ENCODE peak calls at places on chromosomes 7 and 10, in four cellular contexts. One of them, this sample, is unnamed.

GRCh38 chr10:126849646-126850045 is 55.6 kb upstream of the DOCK1 start:
- DNase-seq in left lung: no peak
- DNase-seq in activated B cell treated with CpG ODN at 0.5 μM for 24 hours: no peak
- DNase-seq in cardiac fibroblast: no peak
- DNase-seq in this sample: no peak

GRCh38 chr7:55493416-55493815 is 78.9 kb downstream of the VOPP1 start:
- DNase-seq in left lung: no peak
- DNase-seq in cardiac fibroblast: no peak
- DNase-seq in activated B cell treated with CpG ODN at 0.5 μM for 24 hours: no peak
- DNase-seq in this sample: no peak

GRCh38 chr7:151245360-151246160 is 2.9 kb downstream of the SMARCD3 start:
- DNase-seq in cardiac fibroblast: peak; percentile 33
- DNase-seq in activated B cell treated with CpG ODN at 0.5 μM for 24 hours: peak; percentile 74
- DNase-seq in left lung: no peak
- DNase-seq in this sample: peak; percentile 69

GRCh38 chr7:130921391-130922180 is 187.6 kb upstream of the KLF14 start:
- DNase-seq in cardiac fibroblast: peak; percentile 93
- DNase-seq in left lung: no peak
- DNase-seq in activated B cell treated with CpG ODN at 0.5 μM for 24 hours: no peak
- DNase-seq in this sample: no peak

GRCh38 chr7:76318488-76319353 is 16.2 kb downstream of the HSPB1 start:
- DNase-seq in cardiac fibroblast: peak; percentile 90
- DNase-seq in left lung: peak; percentile 63
- DNase-seq in activated B cell treated with CpG ODN at 0.5 μM for 24 hours: no peak
- DNase-seq in this sample: peak; percentile 58

GRCh38 chr10:71735709-71736569 is 16.4 kb upstream of the C10orf105 start:
- DNase-seq in activated B cell treated with CpG ODN at 0.5 μM for 24 hours: no peak
- DNase-seq in cardiac fibroblast: no peak
- DNase-seq in left lung: peak; percentile 67
- DNase-seq in this sample: no peak

GRCh38 chr7:149248777-149249176 is 9.3 kb downstream of the ZNF212 start:
- DNase-seq in cardiac fibroblast: no peak
- DNase-seq in left lung: no peak
- DNase-seq in activated B cell treated with CpG ODN at 0.5 μM for 24 hours: no peak
- DNase-seq in this sample: no peak

GRCh38 chr7:6446977-6447588 is 671 bp downstream of the DAGLB start:
- DNase-seq in cardiac fibroblast: peak; percentile 86
- DNase-seq in activated B cell treated with CpG ODN at 0.5 μM for 24 hours: no peak
- DNase-seq in left lung: peak; percentile 79
- DNase-seq in this sample: peak; percentile 21

GRCh38 chr7:106721816-106722785 is 61.1 kb upstream of the CCDC71L start:
- DNase-seq in left lung: no peak
- DNase-seq in cardiac fibroblast: no peak
- DNase-seq in activated B cell treated with CpG ODN at 0.5 μM for 24 hours: no peak
- DNase-seq in this sample: no peak

GRCh38 chr7:129502708-129503685 is 666 bp downstream of the SMKR1 start:
- DNase-seq in activated B cell treated with CpG ODN at 0.5 μM for 24 hours: peak; percentile 29
- DNase-seq in cardiac fibroblast: no peak
- DNase-seq in left lung: no peak
- DNase-seq in this sample: no peak

GRCh38 chr7:140441519-140441918 is 37.7 kb downstream of the RAB19 start:
- DNase-seq in activated B cell treated with CpG ODN at 0.5 μM for 24 hours: no peak
- DNase-seq in cardiac fibroblast: no peak
- DNase-seq in left lung: no peak
- DNase-seq in this sample: no peak

GRCh38 chr7:6636741-6637543 is at the start of gene ZNF316:
- DNase-seq in left lung: peak; percentile 67
- DNase-seq in cardiac fibroblast: peak; percentile 64
- DNase-seq in activated B cell treated with CpG ODN at 0.5 μM for 24 hours: peak; percentile 84
- DNase-seq in this sample: peak; percentile 75

GRCh38 chr10:106107711-106108110 is 1056.8 kb downstream of the SORCS1 start:
- DNase-seq in activated B cell treated with CpG ODN at 0.5 μM for 24 hours: no peak
- DNase-seq in cardiac fibroblast: peak; percentile 80
- DNase-seq in left lung: no peak
- DNase-seq in this sample: no peak

GRCh38 chr7:65951837-65952578 is 30.0 kb downstream of the GUSB start:
- DNase-seq in cardiac fibroblast: peak; percentile 12
- DNase-seq in left lung: no peak
- DNase-seq in activated B cell treated with CpG ODN at 0.5 μM for 24 hours: no peak
- DNase-seq in this sample: no peak

GRCh38 chr10:51886438-51887068 is 187.2 kb upstream of the CSTF2T start:
- DNase-seq in activated B cell treated with CpG ODN at 0.5 μM for 24 hours: no peak
- DNase-seq in cardiac fibroblast: peak; percentile 48
- DNase-seq in left lung: no peak
- DNase-seq in this sample: no peak

GRCh38 chr7:139889186-139889871 is 60.3 kb downstream of the TBXAS1 start:
- DNase-seq in cardiac fibroblast: no peak
- DNase-seq in left lung: no peak
- DNase-seq in activated B cell treated with CpG ODN at 0.5 μM for 24 hours: no peak
- DNase-seq in this sample: no peak

GRCh38 chr7:79528421-79528820 is 75.0 kb upstream of the MAGI2 start:
- DNase-seq in activated B cell treated with CpG ODN at 0.5 μM for 24 hours: no peak
- DNase-seq in left lung: no peak
- DNase-seq in cardiac fibroblast: no peak
- DNase-seq in this sample: no peak

GRCh38 chr10:82796510-82796909 is 921.5 kb downstream of the NRG3 start:
- DNase-seq in cardiac fibroblast: peak; percentile 8
- DNase-seq in left lung: no peak
- DNase-seq in activated B cell treated with CpG ODN at 0.5 μM for 24 hours: no peak
- DNase-seq in this sample: no peak

GRCh38 chr10:114824396-114824795 is 2.8 kb downstream of the FHIP2A start:
- DNase-seq in left lung: no peak
- DNase-seq in activated B cell treated with CpG ODN at 0.5 μM for 24 hours: no peak
- DNase-seq in cardiac fibroblast: no peak
- DNase-seq in this sample: no peak

GRCh38 chr7:101869026-101869900 is 51.8 kb downstream of the CUX1 start:
- DNase-seq in activated B cell treated with CpG ODN at 0.5 μM for 24 hours: no peak
- DNase-seq in left lung: no peak
- DNase-seq in cardiac fibroblast: no peak
- DNase-seq in this sample: no peak

GRCh38 chr7:70042533-70042932 is 444.3 kb downstream of the AUTS2 start:
- DNase-seq in left lung: no peak
- DNase-seq in activated B cell treated with CpG ODN at 0.5 μM for 24 hours: no peak
- DNase-seq in cardiac fibroblast: peak; percentile 31
- DNase-seq in this sample: no peak

GRCh38 chr7:46015107-46015868 is 94.2 kb upstream of the IGFBP3 start:
- DNase-seq in cardiac fibroblast: peak; percentile 38
- DNase-seq in activated B cell treated with CpG ODN at 0.5 μM for 24 hours: no peak
- DNase-seq in left lung: peak; percentile 55
- DNase-seq in this sample: no peak

GRCh38 chr10:92204238-92204637 is 86.6 kb downstream of the CPEB3 start:
- DNase-seq in activated B cell treated with CpG ODN at 0.5 μM for 24 hours: no peak
- DNase-seq in left lung: no peak
- DNase-seq in cardiac fibroblast: no peak
- DNase-seq in this sample: no peak

GRCh38 chr7:149883452-149883861 is 9.7 kb downstream of the ATP6V0E2 start:
- DNase-seq in cardiac fibroblast: peak; percentile 53
- DNase-seq in left lung: no peak
- DNase-seq in activated B cell treated with CpG ODN at 0.5 μM for 24 hours: no peak
- DNase-seq in this sample: no peak

GRCh38 chr7:104127204-104127603 is 80.6 kb downstream of the ORC5 start:
- DNase-seq in left lung: no peak
- DNase-seq in cardiac fibroblast: no peak
- DNase-seq in activated B cell treated with CpG ODN at 0.5 μM for 24 hours: no peak
- DNase-seq in this sample: no peak

GRCh38 chr7:370775-371118 is 80.8 kb downstream of the FOXL3 start:
- DNase-seq in left lung: no peak
- DNase-seq in activated B cell treated with CpG ODN at 0.5 μM for 24 hours: no peak
- DNase-seq in cardiac fibroblast: no peak
- DNase-seq in this sample: no peak

GRCh38 chr7:133436014-133436428 is 183.1 kb downstream of the EXOC4 start:
- DNase-seq in left lung: no peak
- DNase-seq in activated B cell treated with CpG ODN at 0.5 μM for 24 hours: no peak
- DNase-seq in cardiac fibroblast: peak; percentile 89
- DNase-seq in this sample: no peak

GRCh38 chr10:46527241-46527811 is 29.1 kb downstream of the GPRIN2 start:
- DNase-seq in cardiac fibroblast: no peak
- DNase-seq in left lung: peak; percentile 32
- DNase-seq in activated B cell treated with CpG ODN at 0.5 μM for 24 hours: peak; percentile 14
- DNase-seq in this sample: no peak

GRCh38 chr10:126186746-126187145 is 201.5 kb downstream of the ADAM12 start:
- DNase-seq in cardiac fibroblast: no peak
- DNase-seq in activated B cell treated with CpG ODN at 0.5 μM for 24 hours: no peak
- DNase-seq in left lung: no peak
- DNase-seq in this sample: no peak

GRCh38 chr10:58003945-58004344 is 263.7 kb downstream of the IPMK start:
- DNase-seq in activated B cell treated with CpG ODN at 0.5 μM for 24 hours: no peak
- DNase-seq in left lung: no peak
- DNase-seq in cardiac fibroblast: no peak
- DNase-seq in this sample: no peak

GRCh38 chr7:125423444-125424155 is 494.0 kb upstream of the POT1 start:
- DNase-seq in cardiac fibroblast: peak; percentile 1
- DNase-seq in left lung: no peak
- DNase-seq in activated B cell treated with CpG ODN at 0.5 μM for 24 hours: no peak
- DNase-seq in this sample: no peak

GRCh38 chr10:31977440-31978157 is 49.0 kb upstream of the ARHGAP12 start:
- DNase-seq in left lung: no peak
- DNase-seq in activated B cell treated with CpG ODN at 0.5 μM for 24 hours: no peak
- DNase-seq in cardiac fibroblast: peak; percentile 65
- DNase-seq in this sample: no peak

GRCh38 chr10:110500515-110500905 is 2.8 kb downstream of the DUSP5 start:
- DNase-seq in cardiac fibroblast: peak; percentile 75
- DNase-seq in activated B cell treated with CpG ODN at 0.5 μM for 24 hours: no peak
- DNase-seq in left lung: no peak
- DNase-seq in this sample: no peak

GRCh38 chr7:29487424-29487823 is 76.2 kb upstream of the PRR15 start:
- DNase-seq in activated B cell treated with CpG ODN at 0.5 μM for 24 hours: no peak
- DNase-seq in left lung: no peak
- DNase-seq in cardiac fibroblast: no peak
- DNase-seq in this sample: no peak

DNA sequence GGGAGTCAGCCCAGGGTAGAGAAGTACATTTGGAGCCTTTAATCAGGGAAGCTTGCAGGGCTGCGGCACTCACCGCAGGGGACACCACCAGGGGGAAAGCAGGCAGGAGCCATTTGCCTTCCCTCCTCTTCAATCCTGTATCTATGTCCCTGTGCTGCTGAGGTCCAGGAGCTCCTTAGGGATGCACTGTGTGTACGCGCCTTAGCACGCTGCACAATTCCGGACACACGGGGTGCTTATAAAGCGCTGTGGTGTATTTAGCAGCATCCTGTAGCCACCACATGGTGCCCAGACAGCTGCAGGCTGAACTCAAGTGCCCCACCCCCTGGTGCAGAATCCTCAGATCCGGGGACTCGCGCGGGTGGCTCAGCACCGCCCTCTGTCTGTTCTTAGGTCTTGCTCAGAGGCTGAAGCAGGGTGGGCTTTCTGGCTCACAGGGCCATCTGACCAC is 421.4 kb downstream of the SDK1 start:
- DNase-seq in activated B cell treated with CpG ODN at 0.5 μM for 24 hours: peak; percentile 18
- DNase-seq in cardiac fibroblast: peak; percentile 13
- DNase-seq in left lung: no peak
- DNase-seq in this sample: no peak
- TF ChIP-seq CTCF in activated B cell treated with CpG ODN at 0.5 μM for 24 hours: no peak
- TF ChIP-seq CTCF in cardiac fibroblast: peak; percentile 44
- TF ChIP-seq CTCF in left lung: no peak
- TF ChIP-seq CTCF in this sample: no peak

GRCh38 chr7:38318241-38318640 is 44.8 kb upstream of the TARP start:
- DNase-seq in activated B cell treated with CpG ODN at 0.5 μM for 24 hours: no peak
- DNase-seq in left lung: no peak
- DNase-seq in cardiac fibroblast: no peak
- DNase-seq in this sample: no peak

GRCh38 chr7:38317457-38318037 is 44.1 kb upstream of the TARP start:
- DNase-seq in left lung: no peak
- DNase-seq in cardiac fibroblast: no peak
- DNase-seq in activated B cell treated with CpG ODN at 0.5 μM for 24 hours: no peak
- DNase-seq in this sample: peak; percentile 85

GRCh38 chr7:38319873-38320272 is 46.4 kb upstream of the TARP start:
- DNase-seq in activated B cell treated with CpG ODN at 0.5 μM for 24 hours: no peak
- DNase-seq in left lung: no peak
- DNase-seq in cardiac fibroblast: no peak
- DNase-seq in this sample: no peak

GRCh38 chr7:38316733-38317360 is 43.4 kb upstream of the TARP start:
- DNase-seq in left lung: no peak
- DNase-seq in cardiac fibroblast: no peak
- DNase-seq in activated B cell treated with CpG ODN at 0.5 μM for 24 hours: no peak
- DNase-seq in this sample: no peak

GRCh38 chr7:38318803-38319416 is 45.5 kb upstream of the TARP start:
- DNase-seq in cardiac fibroblast: peak; percentile 82
- DNase-seq in activated B cell treated with CpG ODN at 0.5 μM for 24 hours: no peak
- DNase-seq in left lung: no peak
- DNase-seq in this sample: no peak
- TF ChIP-seq CTCF in cardiac fibroblast: peak; percentile 76
- TF ChIP-seq CTCF in activated B cell treated with CpG ODN at 0.5 μM for 24 hours: no peak
- TF ChIP-seq CTCF in left lung: peak; percentile 61
- TF ChIP-seq CTCF in this sample: peak; percentile 77

DNA sequence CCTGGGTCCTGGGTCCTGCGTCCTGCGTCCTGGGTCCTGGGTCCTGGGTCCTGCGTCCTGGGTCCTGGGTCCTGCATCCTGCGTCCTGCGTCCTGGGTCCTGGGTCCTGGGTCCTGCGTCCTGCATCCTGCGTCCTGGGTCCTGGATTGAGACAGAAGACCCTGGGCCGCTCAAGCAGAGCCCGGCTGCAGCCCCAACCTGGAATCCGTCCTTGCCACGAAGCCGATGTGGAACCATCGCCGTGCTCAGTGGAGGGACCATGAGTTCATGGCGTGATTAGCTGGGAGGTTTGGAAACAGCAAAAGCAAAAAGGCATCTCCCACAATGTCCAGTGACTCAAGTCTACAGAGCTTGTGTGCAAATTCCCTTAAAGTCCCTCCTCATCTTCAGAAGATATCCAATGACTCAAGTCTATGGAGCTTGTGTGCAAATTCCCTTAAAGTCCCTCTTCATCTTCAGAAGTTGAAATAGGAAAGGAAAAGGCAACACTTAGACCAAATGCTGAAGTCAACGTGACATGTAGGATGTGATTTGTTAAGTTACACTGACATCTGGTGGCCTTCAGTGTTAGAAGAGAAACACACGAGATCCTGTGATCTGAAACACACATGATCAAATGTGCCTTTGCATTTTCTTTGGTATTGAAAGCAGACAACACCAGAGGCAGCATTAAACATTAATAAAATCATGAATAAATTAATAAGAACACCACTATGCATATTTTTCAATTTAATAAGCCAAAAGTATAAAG is 179.9 kb downstream of the PTPRN2 start:
- DNase-seq in cardiac fibroblast: peak; percentile 52
- DNase-seq in left lung: no peak
- DNase-seq in activated B cell treated with CpG ODN at 0.5 μM for 24 hours: no peak
- DNase-seq in this sample: no peak
- TF ChIP-seq CTCF in cardiac fibroblast: no peak
- TF ChIP-seq CTCF in left lung: peak; percentile 17
- TF ChIP-seq CTCF in activated B cell treated with CpG ODN at 0.5 μM for 24 hours: no peak
- TF ChIP-seq CTCF in this sample: no peak

GRCh38 chr7:95454438-95454837 is 19.6 kb upstream of the PON2 start:
- DNase-seq in activated B cell treated with CpG ODN at 0.5 μM for 24 hours: no peak
- DNase-seq in cardiac fibroblast: no peak
- DNase-seq in left lung: no peak
- DNase-seq in this sample: no peak

DNA sequence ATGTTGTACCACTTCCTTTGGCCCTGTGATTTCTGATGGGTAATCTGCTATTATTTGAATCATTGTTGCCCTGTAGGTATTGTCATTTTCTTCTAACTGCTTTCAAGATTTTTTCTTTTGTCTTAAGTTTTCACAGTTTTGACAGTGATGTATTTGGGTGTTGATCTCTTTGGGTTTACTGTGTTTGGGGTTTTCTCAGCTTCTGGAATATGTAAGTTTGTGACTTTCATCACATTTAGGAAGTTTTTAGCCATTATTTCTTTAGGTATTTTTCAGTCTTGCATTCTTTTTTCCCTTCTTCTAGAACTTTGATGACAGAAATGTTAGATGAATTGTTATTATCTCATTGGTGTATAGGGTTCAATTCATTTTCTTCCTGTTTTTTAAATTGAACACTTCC is 23.1 kb upstream of the PON2 start:
- DNase-seq in activated B cell treated with CpG ODN at 0.5 μM for 24 hours: no peak
- DNase-seq in left lung: no peak
- DNase-seq in cardiac fibroblast: no peak
- DNase-seq in this sample: no peak
- TF ChIP-seq CTCF in activated B cell treated with CpG ODN at 0.5 μM for 24 hours: no peak
- TF ChIP-seq CTCF in left lung: no peak
- TF ChIP-seq CTCF in cardiac fibroblast: no peak
- TF ChIP-seq CTCF in this sample: no peak